ENCODE peak calls at places on chromosomes 3 and 15, in ten cellular contexts. Y, Z, F, N, O, C, E, D, X and A are unnamed samples.

GRCh38 chr3:150412599-150413069 is 4.5 kb downstream of the TSC22D2 start:
- DNase-seq in N (peak), C (peak), Y (peak), E (no peak), D (no peak), F (no peak), O (no peak), X (no peak), Z (peak), A (peak)

GRCh38 chr3:155031191-155031590 is 48.9 kb upstream of the MME start:
- DNase-seq in C (no peak), Y (no peak), X (no peak), Z (peak), F (no peak), N (peak), E (no peak), D (no peak), O (no peak), A (no peak)

GRCh38 chr3:127326341-127326740 is 38.5 kb upstream of the PRR20G start:
- DNase-seq in C (no peak), D (no peak), Z (no peak), Y (no peak), E (no peak), F (no peak), O (no peak), X (no peak), N (no peak), A (no peak)

GRCh38 chr3:184513276-184514150 is 48.1 kb upstream of the EPHB3 start:
- DNase-seq in Z (peak), D (peak), X (peak), C (peak), O (peak), Y (peak), E (no peak), N (peak), F (peak), A (peak)

GRCh38 chr3:12993623-12994356 is 79.4 kb downstream of the IQSEC1 start:
- DNase-seq in E (no peak), Z (no peak), F (no peak), X (no peak), N (peak), O (peak), Y (no peak), C (peak), D (peak), A (no peak)

GRCh38 chr3:76991165-76991564 is 48.7 kb upstream of the ROBO2 start:
- DNase-seq in N (no peak), E (no peak), C (peak), Z (no peak), O (no peak), F (no peak), D (no peak), X (no peak), Y (no peak), A (peak)

GRCh38 chr3:72008226-72008996 is 223.5 kb upstream of the PROK2 start:
- DNase-seq in F (no peak), E (no peak), N (peak), C (no peak), X (no peak), Y (no peak), D (no peak), O (no peak), Z (peak), A (peak)

GRCh38 chr15:93037341-93038063 is 51.5 kb downstream of the RGMA start:
- DNase-seq in N (peak), Z (peak), C (no peak), E (no peak), O (peak), X (no peak), F (no peak), D (no peak), Y (no peak), A (peak)

GRCh38 chr15:76160426-76161152 is 100.8 kb downstream of the TMEM266 start:
- DNase-seq in C (no peak), X (no peak), O (no peak), F (no peak), Z (no peak), N (peak), Y (no peak), D (no peak), E (no peak), A (no peak)

GRCh38 chr3:106936337-106936736 is 440.9 kb upstream of the CCDC54 start:
- DNase-seq in Y (no peak), D (no peak), O (no peak), F (peak), E (no peak), N (no peak), C (no peak), Z (no peak), X (no peak), A (no peak)

GRCh38 chr3:141746962-141747361 is 8.9 kb downstream of the RNF7 start:
- DNase-seq in F (no peak), C (no peak), Y (no peak), D (no peak), N (no peak), E (no peak), O (no peak), X (no peak), Z (no peak), A (no peak)

GRCh38 chr3:170614214-170614966 is 28.5 kb upstream of the SLC7A14 start:
- DNase-seq in Z (peak), X (peak), C (peak), E (peak), F (no peak), Y (no peak), D (no peak), O (no peak), N (peak), A (peak)

GRCh38 chr3:165254812-165255211 is 58.6 kb upstream of the SLITRK3 start:
- DNase-seq in F (no peak), N (peak), Z (peak), E (no peak), X (peak), C (peak), D (peak), Y (peak), O (peak), A (no peak)

GRCh38 chr3:103057477-103057876 is 622.7 kb downstream of the ZPLD1 start:
- DNase-seq in Y (no peak), C (no peak), O (no peak), Z (no peak), X (no peak), D (no peak), N (no peak), F (peak), E (no peak), A (no peak)

GRCh38 chr3:103056552-103056951 is 621.7 kb downstream of the ZPLD1 start:
- DNase-seq in C (no peak), E (no peak), Y (peak), X (no peak), Z (no peak), N (no peak), O (no peak), D (no peak), F (no peak), A (no peak)

GRCh38 chr3:103059481-103059880 is 624.7 kb downstream of the ZPLD1 start:
- DNase-seq in O (no peak), E (no peak), Z (no peak), F (no peak), C (no peak), D (peak), X (no peak), N (no peak), Y (no peak), A (no peak)

GRCh38 chr3:103055021-103055420 is 620.2 kb downstream of the ZPLD1 start:
- DNase-seq in Z (no peak), N (no peak), E (no peak), D (no peak), O (no peak), X (no peak), F (no peak), C (no peak), Y (no peak), A (no peak)

DNA sequence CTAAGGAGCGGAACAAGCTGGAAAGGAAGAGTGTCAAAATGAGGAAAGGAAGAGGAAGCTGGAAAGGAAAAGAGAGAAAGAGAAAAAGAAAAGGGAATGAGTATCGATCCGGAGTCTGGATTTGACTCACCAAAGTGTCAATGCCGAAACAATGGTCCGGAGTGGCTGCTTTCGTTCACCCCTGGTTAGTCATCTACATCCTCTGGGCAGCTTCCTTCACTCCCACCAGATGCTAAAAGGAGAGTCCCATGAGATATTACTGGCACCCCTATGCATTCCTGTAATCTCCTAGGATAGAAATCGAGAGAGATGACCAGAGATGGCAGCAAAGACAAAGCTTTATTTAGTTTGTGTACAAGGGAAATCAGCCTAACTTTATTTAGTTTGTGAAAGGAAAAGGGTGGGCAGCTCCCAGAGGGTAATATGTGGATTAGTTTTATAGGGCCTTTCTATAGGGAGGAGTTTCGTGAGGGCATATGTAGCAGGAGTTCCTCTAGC is 622.2 kb downstream of the ZPLD1 start:
- DNase-seq in N (peak), F (no peak), O (no peak), C (peak), Y (no peak), E (no peak), X (no peak), Z (peak), D (no peak), A (no peak)
- H3K4me2 ChIP-seq in N (no peak), F (no peak), O (no peak), C (no peak), Y (no peak), E (no peak), X (no peak), Z (no peak), D (no peak), A (no peak)

GRCh38 chr3:10706156-10707088 is 109.6 kb upstream of the SLC6A11 start:
- DNase-seq in N (no peak), D (peak), O (peak), X (no peak), E (no peak), Y (no peak), C (peak), Z (no peak), F (no peak), A (no peak)

GRCh38 chr3:10712121-10712520 is 103.9 kb upstream of the SLC6A11 start:
- DNase-seq in E (no peak), D (no peak), N (no peak), O (no peak), C (no peak), Z (no peak), X (no peak), Y (no peak), F (no peak), A (no peak)

GRCh38 chr3:10707089-10707983 is 108.7 kb upstream of the SLC6A11 start:
- DNase-seq in Z (no peak), C (no peak), X (no peak), E (no peak), D (peak), F (no peak), N (no peak), O (peak), Y (no peak), A (no peak)

GRCh38 chr3:10709110-10709781 is 106.8 kb upstream of the SLC6A11 start:
- DNase-seq in Z (no peak), E (no peak), C (no peak), N (no peak), Y (no peak), O (peak), X (no peak), D (no peak), F (no peak), A (no peak)

GRCh38 chr3:10707984-10708868 is 107.8 kb upstream of the SLC6A11 start:
- DNase-seq in Z (no peak), N (peak), X (no peak), Y (no peak), E (no peak), D (peak), O (peak), F (no peak), C (no peak), A (no peak)
- TF ChIP-seq EZH2 in Z (peak), N (no peak), X (no peak), Y (no peak), E (peak), D (no peak), O (no peak), F (no peak), C (no peak), A (peak)

DNA sequence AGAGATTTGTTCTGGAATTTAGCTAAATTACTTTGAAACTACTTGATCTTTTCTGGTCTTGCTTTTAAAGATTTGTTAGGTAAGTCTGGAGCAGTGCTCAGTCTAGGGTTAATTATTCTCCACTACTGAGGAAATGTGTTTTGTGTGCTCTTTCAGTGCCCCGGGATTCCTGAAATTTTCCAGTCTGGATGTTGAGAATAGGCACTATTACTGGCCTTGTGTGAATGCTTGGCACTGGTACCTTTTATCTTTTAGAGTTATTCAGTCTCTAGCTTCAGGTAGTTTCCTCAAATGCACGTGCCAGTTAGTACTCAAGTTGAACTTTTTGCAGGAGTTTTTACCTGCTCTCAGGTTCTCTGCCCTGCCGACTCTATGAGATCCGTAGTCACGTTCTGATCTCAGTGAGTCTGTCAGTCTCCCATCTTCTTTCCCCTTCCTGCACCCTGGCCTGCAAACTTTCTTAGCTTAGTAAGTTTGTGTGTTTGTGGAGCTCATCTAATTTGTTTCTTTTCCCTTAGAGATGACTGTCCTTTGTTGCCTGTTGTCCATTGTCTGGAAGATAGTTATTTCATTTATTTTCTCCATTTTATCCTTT is 39.5 kb downstream of the TCF12 start:
- DNase-seq in X (no peak), Y (peak), C (no peak), F (no peak), D (peak), E (no peak), O (peak), N (no peak), Z (peak), A (no peak)
- H3K4me2 ChIP-seq in X (no peak), Y (peak), C (no peak), F (no peak), D (peak), E (no peak), O (peak), N (no peak), Z (no peak), A (no peak)

GRCh38 chr15:36884404-36885335 is 215.7 kb downstream of the MEIS2 start:
- DNase-seq in Z (peak), N (no peak), D (no peak), X (no peak), C (no peak), E (no peak), F (no peak), O (peak), Y (no peak), A (no peak)
- TF ChIP-seq EZH2 in Z (no peak), N (no peak), D (peak), X (no peak), C (no peak), E (no peak), F (no peak), O (no peak), Y (no peak), A (no peak)

DNA sequence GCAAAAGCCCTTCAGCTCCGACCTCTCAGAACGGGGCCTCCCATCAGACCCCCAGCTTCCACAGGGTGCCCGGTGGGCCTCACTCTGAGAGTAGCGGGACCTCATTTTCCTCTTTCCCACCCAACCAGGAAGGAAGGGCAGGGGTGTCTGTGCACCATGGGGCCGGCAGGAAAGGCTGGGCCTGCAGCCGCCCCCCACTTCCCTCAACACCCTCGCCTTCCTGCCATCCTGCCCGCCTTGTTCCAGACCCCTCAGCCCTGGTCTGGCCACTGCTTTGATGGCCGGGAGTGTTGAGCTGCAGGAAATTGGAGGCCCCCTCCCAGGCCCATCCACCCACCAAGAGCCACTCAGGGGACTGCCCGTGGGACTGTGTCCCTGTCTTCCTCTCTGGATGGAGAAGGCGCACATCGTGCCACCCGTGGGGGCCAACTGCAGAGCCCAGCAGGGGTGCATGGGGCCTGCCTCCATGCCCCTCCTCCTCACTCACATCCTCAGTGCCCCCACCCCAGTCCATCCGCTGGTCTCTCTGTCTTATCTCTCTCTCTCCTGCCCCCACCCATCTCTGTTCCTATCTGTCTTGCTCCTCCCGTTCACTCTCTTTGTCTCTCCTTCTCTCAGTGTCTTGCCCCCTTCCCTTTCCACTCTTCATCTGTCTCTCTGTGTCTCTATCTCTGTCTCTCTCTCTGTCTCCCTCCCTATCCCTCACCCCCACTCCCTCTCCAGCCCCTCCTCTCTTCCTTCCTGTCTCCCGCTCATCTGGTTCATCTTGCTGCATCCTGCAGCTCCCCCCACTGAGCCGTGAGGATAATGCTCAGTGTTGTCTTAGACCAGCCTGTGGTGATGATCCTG is 1.8 kb upstream of the PLXND1 start:
- DNase-seq in E (no peak), X (no peak), F (peak), Y (no peak), N (peak), O (peak), C (peak), D (peak), Z (peak), A (no peak)
- H3K4me2 ChIP-seq in E (no peak), X (no peak), F (peak), Y (peak), N (peak), O (no peak), C (no peak), D (peak), Z (peak), A (no peak)